ENCODE peak calls at places on chromosomes 13 and 19, in six cellular contexts. R is right cardiac atrium, G is neuronal stem cell, A is right lobe of liver, V is lung, D is mesenchymal stem cell. H is an unnamed sample.
A peak's percentile ranks its signal among the peaks of the same experiment; 100 is the strongest.

GRCh38 chr13:103133551-103133950 is 67.3 kb upstream of the SLC10A2 start:
- DNase-seq in R (no peak), G (no peak), A (no peak), V (no peak), D (no peak), H (no peak)

GRCh38 chr19:45439569-45440258 is 16.0 kb upstream of the ERCC1 start:
- DNase-seq in R (peak; percentile 95), G (no peak), A (peak; percentile 79), V (peak; percentile 76), D (peak; percentile 88), H (peak; percentile 73)

GRCh38 chr19:4358709-4359626 is 15.6 kb downstream of the MPND start:
- DNase-seq in R (peak; percentile 36), G (no peak), A (no peak), V (no peak), D (no peak), H (no peak)

GRCh38 chr19:9751449-9751848 is 17.1 kb downstream of the ZNF846 start:
- DNase-seq in R (no peak), G (no peak), A (no peak), V (no peak), D (no peak), H (no peak)

GRCh38 chr19:4443188-4443587 is 14.4 kb downstream of the UBXN6 start:
- DNase-seq in R (no peak), G (no peak), A (no peak), V (no peak), D (no peak), H (no peak)

GRCh38 chr13:113407531-113408393 is 43.8 kb upstream of the GRTP1 start:
- DNase-seq in R (no peak), G (no peak), A (no peak), V (no peak), D (no peak), H (no peak)

GRCh38 chr13:39836038-39836437 is 180.6 kb downstream of the COG6 start:
- DNase-seq in R (no peak), G (no peak), A (no peak), V (no peak), D (no peak), H (no peak)

GRCh38 chr19:51311388-51312257 is at the start of gene IGLON5:
- DNase-seq in R (no peak), G (peak; percentile 31), A (no peak), V (no peak), D (no peak), H (no peak)

GRCh38 chr19:39966617-39967016 is 4.3 kb upstream of the PSMC4 start:
- DNase-seq in R (no peak), G (no peak), A (no peak), V (no peak), D (no peak), H (no peak)

GRCh38 chr13:84670245-84670644 is 788.0 kb upstream of the SLITRK1 start:
- DNase-seq in R (no peak), G (no peak), A (no peak), V (no peak), D (no peak), H (no peak)

GRCh38 chr13:59205501-59205900 is 958.2 kb downstream of the DIAPH3 start:
- DNase-seq in R (no peak), G (no peak), A (no peak), V (no peak), D (no peak), H (no peak)

GRCh38 chr19:49924004-49924880 is 4.8 kb upstream of the ATF5 start:
- DNase-seq in R (peak; percentile 47), G (no peak), A (peak; percentile 85), V (no peak), D (no peak), H (no peak)

GRCh38 chr19:49920624-49921363 is 8.2 kb upstream of the ATF5 start:
- DNase-seq in R (peak; percentile 25), G (no peak), A (peak; percentile 17), V (no peak), D (no peak), H (no peak)

GRCh38 chr19:49925486-49925885 is 3.5 kb upstream of the ATF5 start:
- DNase-seq in R (no peak), G (no peak), A (no peak), V (no peak), D (no peak), H (no peak)

GRCh38 chr19:49921871-49922755 is 6.9 kb upstream of the ATF5 start:
- DNase-seq in R (peak; percentile 45), G (no peak), A (no peak), V (no peak), D (peak; percentile 86), H (peak; percentile 47)

DNA sequence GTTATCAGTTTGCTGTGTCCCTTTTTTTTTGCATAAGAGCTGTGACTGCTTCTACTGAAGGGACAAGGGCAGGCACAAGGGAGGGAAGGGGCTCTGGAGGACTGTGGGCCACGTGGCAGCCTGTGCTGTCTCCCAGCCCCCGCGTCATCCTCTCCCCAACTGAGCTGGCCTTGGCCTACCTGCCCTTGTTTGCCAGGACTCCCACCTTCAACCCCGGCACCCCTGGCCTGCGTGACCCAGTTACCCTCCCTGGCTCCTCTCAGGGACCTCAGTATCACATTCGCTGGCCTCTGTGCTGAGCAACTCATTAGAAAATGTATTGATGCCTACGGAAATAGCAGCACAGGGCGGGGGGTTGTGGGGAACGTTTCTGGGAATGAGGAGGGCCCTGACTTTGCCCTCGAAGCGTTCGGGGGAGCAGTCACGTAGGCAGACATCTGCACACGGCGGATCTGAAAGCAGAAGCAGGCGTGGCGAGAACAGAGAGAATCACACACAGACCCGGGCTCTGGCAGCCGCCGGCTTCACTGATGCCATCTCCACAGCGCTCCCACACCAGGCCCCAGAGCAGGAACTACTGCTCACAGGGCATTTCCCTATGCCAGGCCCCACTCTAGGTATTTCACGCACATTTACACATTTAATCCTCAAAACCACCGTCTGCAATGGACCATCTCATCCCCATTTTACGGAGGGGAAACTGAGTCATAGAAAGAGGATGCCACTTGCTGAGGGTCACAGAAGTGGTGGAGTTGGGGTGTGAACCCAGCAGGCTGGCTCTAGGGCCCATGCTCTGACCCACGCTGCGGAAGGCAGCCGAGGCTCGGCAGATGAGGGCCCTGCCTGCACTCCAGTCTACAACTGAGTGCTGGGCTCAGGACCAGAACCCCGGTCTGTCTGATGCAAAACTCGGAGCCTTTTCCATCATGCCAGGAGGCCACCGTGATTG is 5.7 kb upstream of the ATF5 start:
- DNase-seq in R (peak; percentile 54), G (no peak), A (peak; percentile 94), V (no peak), D (no peak), H (no peak)
- H3K4me3 ChIP-seq in R (no peak overlapping the region), G (no peak overlapping the region), A (peak overlapping the region; percentile 42), V (no peak overlapping the region), D (no peak overlapping the region), H (no peak overlapping the region)

GRCh38 chr13:108276060-108276459 is 6.5 kb downstream of the TNFSF13B start:
- DNase-seq in R (peak; percentile 86), G (no peak), A (no peak), V (no peak), D (no peak), H (peak; percentile 39)
- H3K4me3 ChIP-seq in R (no peak overlapping the region), G (no peak overlapping the region), A (no peak overlapping the region), V (no peak overlapping the region), D (no peak overlapping the region), H (no peak overlapping the region)

GRCh38 chr19:47309608-47310007 is at the start of gene C5AR1:
- DNase-seq in R (peak; percentile 78), G (no peak), A (peak; percentile 66), V (peak; percentile 45), D (no peak), H (no peak)
- H3K4me3 ChIP-seq in R (no peak within 1 kb of the TSS), G (no peak within 1 kb of the TSS), A (no peak within 1 kb of the TSS), V (no peak within 1 kb of the TSS), D (no peak within 1 kb of the TSS), H (no peak within 1 kb of the TSS)

DNA sequence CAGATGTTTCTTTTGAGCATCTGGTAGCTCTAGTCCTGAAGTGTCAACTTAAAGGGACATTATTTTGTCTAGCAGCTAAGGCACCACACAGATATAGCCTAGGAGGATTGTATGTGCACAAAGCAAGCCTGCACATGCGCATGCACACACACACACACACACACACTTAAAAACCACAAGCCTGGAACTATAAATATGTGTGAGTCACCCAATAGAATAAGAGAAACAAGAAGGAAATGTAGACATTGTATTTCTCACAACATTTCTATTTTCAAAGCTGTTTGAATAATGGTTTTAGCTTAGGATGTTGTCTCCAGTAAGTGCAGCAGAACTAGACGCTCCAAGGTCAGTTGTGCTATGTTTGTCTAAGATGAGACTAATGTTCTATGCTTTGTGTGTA is 516.5 kb downstream of the SUCLA2 start:
- DNase-seq in R (no peak), G (no peak), A (no peak), V (no peak), D (peak; percentile 91), H (peak; percentile 63)
- H3K4me3 ChIP-seq in R (no peak overlapping the region), G (no peak overlapping the region), A (no peak overlapping the region), V (no peak overlapping the region), D (no peak overlapping the region), H (no peak overlapping the region)

DNA sequence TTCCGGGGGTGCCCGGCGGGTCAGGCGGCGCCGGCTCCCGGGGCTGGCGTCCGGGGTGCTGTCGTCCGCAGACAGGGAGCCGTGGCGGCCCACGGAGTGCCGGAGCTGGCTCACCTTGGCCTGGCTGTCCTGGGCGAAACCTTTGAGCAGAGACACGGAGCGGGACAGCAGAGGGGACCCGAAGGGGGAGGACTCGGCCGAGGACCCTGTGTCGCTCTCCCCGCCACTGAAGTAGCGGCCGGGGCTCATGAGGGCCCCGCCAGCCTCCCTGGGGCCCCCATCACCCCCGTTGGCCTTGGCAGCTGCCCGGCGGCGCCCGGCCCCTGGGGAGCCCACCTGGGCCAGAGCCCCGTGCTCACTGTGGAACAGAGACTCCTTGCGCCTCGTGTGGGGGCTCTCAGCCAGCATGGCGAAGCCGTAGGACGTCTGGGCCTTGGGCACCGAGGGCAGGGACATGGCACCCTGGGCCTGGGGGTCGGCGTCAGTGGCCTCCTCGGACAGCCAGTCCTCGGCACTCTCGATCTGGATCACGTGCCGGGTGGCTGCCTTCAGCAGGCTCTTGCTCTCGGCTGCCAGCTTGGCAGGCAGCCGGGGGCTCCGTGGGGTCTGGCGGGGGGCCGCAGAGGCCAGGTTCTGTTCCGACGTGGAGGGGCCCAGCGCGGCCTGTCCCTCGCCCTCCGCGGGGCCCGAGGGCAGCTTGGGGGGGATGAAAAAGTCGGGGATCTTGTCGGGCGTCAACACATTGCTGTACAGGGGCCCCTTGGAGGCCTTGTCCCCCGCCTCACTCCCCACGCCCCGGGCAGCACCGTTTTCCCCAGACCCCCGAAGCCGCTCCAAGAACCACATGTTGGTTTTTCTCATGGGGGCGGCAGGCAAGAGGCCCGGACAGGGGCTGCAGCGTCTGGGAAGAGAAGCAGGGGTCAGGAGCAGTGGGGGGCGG is 1.2 kb downstream of the C2CD4C start:
- DNase-seq in R (no peak), G (no peak), A (no peak), V (no peak), D (no peak), H (no peak)
- H3K4me3 ChIP-seq in R (peak overlapping the region; percentile 64), G (peak overlapping the region; percentile 89), A (no peak overlapping the region), V (no peak overlapping the region), D (no peak overlapping the region), H (no peak overlapping the region)

GRCh38 chr19:53156888-53157287 is 2.0 kb downstream of the ZNF347 start:
- DNase-seq in R (no peak), G (no peak), A (no peak), V (no peak), D (no peak), H (no peak)
- H3K4me3 ChIP-seq in R (peak overlapping the region; percentile 83), G (no peak overlapping the region), A (no peak overlapping the region), V (no peak overlapping the region), D (no peak overlapping the region), H (no peak overlapping the region)

H was measured in fibroblast of pulmonary artery.